ENCODE peak calls at places on chromosomes 11 and 22, in six cellular contexts. One of them, this sample, is unnamed.
A peak's percentile ranks its signal among the peaks of the same experiment; 100 is the strongest.

GRCh38 chr11:30586251-30587144 is at the start of gene MPPED2:
- DNase-seq in uterus: peak; percentile 27
- DNase-seq in body of pancreas: peak; percentile 36
- DNase-seq in endothelial cell of umbilical vein: no peak
- DNase-seq in prostate gland: peak; percentile 45
- DNase-seq in NB4: no peak
- DNase-seq in this sample: peak; percentile 90

GRCh38 chr11:47376183-47376542 is 2.2 kb downstream of the SPI1 start:
- DNase-seq in uterus: no peak
- DNase-seq in body of pancreas: no peak
- DNase-seq in endothelial cell of umbilical vein: no peak
- DNase-seq in prostate gland: no peak
- DNase-seq in NB4: no peak
- DNase-seq in this sample: no peak

GRCh38 chr11:126129681-126130671 is 67.3 kb upstream of the CDON start:
- DNase-seq in uterus: no peak
- DNase-seq in body of pancreas: no peak
- DNase-seq in endothelial cell of umbilical vein: no peak
- DNase-seq in prostate gland: no peak
- DNase-seq in NB4: peak; percentile 39
- DNase-seq in this sample: no peak

GRCh38 chr11:28350216-28350615 is 242.0 kb downstream of the METTL15 start:
- DNase-seq in uterus: no peak
- DNase-seq in body of pancreas: no peak
- DNase-seq in endothelial cell of umbilical vein: no peak
- DNase-seq in prostate gland: no peak
- DNase-seq in NB4: no peak
- DNase-seq in this sample: no peak

GRCh38 chr11:46529086-46529905 is 64.5 kb downstream of the AMBRA1 start:
- DNase-seq in uterus: peak; percentile 64
- DNase-seq in body of pancreas: peak; percentile 64
- DNase-seq in endothelial cell of umbilical vein: peak; percentile 63
- DNase-seq in prostate gland: peak; percentile 33
- DNase-seq in NB4: peak; percentile 74
- DNase-seq in this sample: peak; percentile 90

GRCh38 chr11:97289823-97290222 is 900.0 kb downstream of the JRKL start:
- DNase-seq in uterus: no peak
- DNase-seq in body of pancreas: no peak
- DNase-seq in endothelial cell of umbilical vein: no peak
- DNase-seq in prostate gland: no peak
- DNase-seq in NB4: no peak
- DNase-seq in this sample: no peak

GRCh38 chr11:77392842-77393241 is 81.1 kb downstream of the PAK1 start:
- DNase-seq in uterus: no peak
- DNase-seq in body of pancreas: no peak
- DNase-seq in endothelial cell of umbilical vein: no peak
- DNase-seq in prostate gland: no peak
- DNase-seq in NB4: no peak
- DNase-seq in this sample: no peak

GRCh38 chr11:118002541-118003019 is 16.4 kb downstream of the IL10RA start:
- DNase-seq in uterus: peak; percentile 69
- DNase-seq in body of pancreas: peak; percentile 68
- DNase-seq in endothelial cell of umbilical vein: no peak
- DNase-seq in prostate gland: no peak
- DNase-seq in NB4: peak; percentile 85
- DNase-seq in this sample: no peak

GRCh38 chr22:50304528-50305392 is 2.7 kb downstream of the PLXNB2 start:
- DNase-seq in uterus: no peak
- DNase-seq in body of pancreas: peak; percentile 59
- DNase-seq in endothelial cell of umbilical vein: no peak
- DNase-seq in prostate gland: no peak
- DNase-seq in NB4: peak; percentile 83
- DNase-seq in this sample: no peak

GRCh38 chr11:10604340-10604748 is 35.9 kb upstream of the LYVE1 start:
- DNase-seq in uterus: peak; percentile 57
- DNase-seq in body of pancreas: peak; percentile 59
- DNase-seq in endothelial cell of umbilical vein: peak; percentile 28
- DNase-seq in prostate gland: no peak
- DNase-seq in NB4: peak; percentile 82
- DNase-seq in this sample: no peak

GRCh38 chr11:68954970-68955958 is 25.5 kb downstream of the MRGPRD start:
- DNase-seq in uterus: peak; percentile 70
- DNase-seq in body of pancreas: peak; percentile 38
- DNase-seq in endothelial cell of umbilical vein: peak; percentile 48
- DNase-seq in prostate gland: peak; percentile 21
- DNase-seq in NB4: peak; percentile 89
- DNase-seq in this sample: no peak

GRCh38 chr11:45847908-45848316 is 637 bp downstream of the CRY2 start:
- DNase-seq in uterus: peak; percentile 48
- DNase-seq in body of pancreas: peak; percentile 67
- DNase-seq in endothelial cell of umbilical vein: peak; percentile 68
- DNase-seq in prostate gland: peak; percentile 46
- DNase-seq in NB4: peak; percentile 75
- DNase-seq in this sample: peak; percentile 53

GRCh38 chr11:103055174-103055890 is 36.6 kb downstream of the DCUN1D5 start:
- DNase-seq in uterus: no peak
- DNase-seq in body of pancreas: peak; percentile 17
- DNase-seq in endothelial cell of umbilical vein: peak; percentile 54
- DNase-seq in prostate gland: no peak
- DNase-seq in NB4: peak; percentile 46
- DNase-seq in this sample: no peak

GRCh38 chr22:32020117-32020516 is 22.9 kb upstream of the SLC5A1 start:
- DNase-seq in uterus: no peak
- DNase-seq in body of pancreas: no peak
- DNase-seq in endothelial cell of umbilical vein: peak; percentile 16
- DNase-seq in prostate gland: no peak
- DNase-seq in NB4: peak; percentile 67
- DNase-seq in this sample: no peak

GRCh38 chr22:17489101-17489500 is 74.2 kb upstream of the SLC25A18 start:
- DNase-seq in uterus: no peak
- DNase-seq in body of pancreas: no peak
- DNase-seq in endothelial cell of umbilical vein: no peak
- DNase-seq in prostate gland: no peak
- DNase-seq in NB4: peak; percentile 44
- DNase-seq in this sample: no peak

GRCh38 chr11:122816701-122817100 is 21.6 kb upstream of the CRTAM start:
- DNase-seq in uterus: no peak
- DNase-seq in body of pancreas: no peak
- DNase-seq in endothelial cell of umbilical vein: peak; percentile 72
- DNase-seq in prostate gland: no peak
- DNase-seq in NB4: no peak
- DNase-seq in this sample: no peak

GRCh38 chr11:77705195-77705876 is 67.7 kb upstream of the CLNS1A start:
- DNase-seq in uterus: no peak
- DNase-seq in body of pancreas: no peak
- DNase-seq in endothelial cell of umbilical vein: peak; percentile 5
- DNase-seq in prostate gland: no peak
- DNase-seq in NB4: peak; percentile 89
- DNase-seq in this sample: no peak

GRCh38 chr11:128776434-128777284 is 82.8 kb downstream of the FLI1 start:
- DNase-seq in uterus: no peak
- DNase-seq in body of pancreas: peak; percentile 52
- DNase-seq in endothelial cell of umbilical vein: no peak
- DNase-seq in prostate gland: no peak
- DNase-seq in NB4: peak; percentile 54
- DNase-seq in this sample: peak; percentile 80

GRCh38 chr11:48020092-48020755 is 39.9 kb downstream of the PTPRJ start:
- DNase-seq in uterus: no peak
- DNase-seq in body of pancreas: peak; percentile 48
- DNase-seq in endothelial cell of umbilical vein: peak; percentile 48
- DNase-seq in prostate gland: no peak
- DNase-seq in NB4: peak; percentile 98
- DNase-seq in this sample: no peak

GRCh38 chr11:35918716-35919115 is 25.1 kb upstream of the LDLRAD3 start:
- DNase-seq in uterus: no peak
- DNase-seq in body of pancreas: no peak
- DNase-seq in endothelial cell of umbilical vein: no peak
- DNase-seq in prostate gland: no peak
- DNase-seq in NB4: no peak
- DNase-seq in this sample: no peak

DNA sequence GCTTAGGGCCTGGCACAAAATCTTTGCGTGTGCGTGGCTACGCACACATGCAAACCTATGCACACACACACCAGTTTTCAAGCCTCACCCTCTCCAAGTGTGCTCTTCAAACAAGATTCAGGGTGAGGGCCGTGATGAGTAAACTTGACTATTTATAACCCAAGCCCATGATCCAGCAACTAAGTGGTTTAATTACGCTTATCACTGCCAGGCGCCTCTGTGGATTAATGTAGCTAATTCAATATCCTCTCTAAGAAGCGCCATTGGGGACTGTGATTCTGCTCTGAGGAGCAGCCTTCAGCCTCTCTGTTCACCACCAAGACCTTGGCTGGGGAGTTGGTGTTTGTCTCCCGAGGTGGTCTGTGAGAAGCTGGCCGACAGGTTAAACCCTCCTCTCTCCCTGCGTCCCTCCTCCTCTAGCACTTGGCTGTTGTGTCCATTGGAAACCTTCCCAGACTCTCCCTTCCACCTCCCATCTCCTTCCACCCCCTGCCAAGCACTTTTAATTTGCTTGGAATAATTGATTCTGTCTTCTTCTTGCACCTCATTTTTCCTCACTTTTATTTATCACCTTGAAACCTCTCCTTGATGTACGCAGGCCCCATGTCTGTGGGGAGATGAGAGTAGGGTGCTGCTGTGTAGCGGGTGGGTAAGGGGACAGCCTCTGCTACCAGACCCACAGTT is 236.4 kb downstream of the GRIK4 start:
- DNase-seq in uterus: no peak
- DNase-seq in body of pancreas: no peak
- DNase-seq in endothelial cell of umbilical vein: no peak
- DNase-seq in prostate gland: no peak
- DNase-seq in NB4: no peak
- DNase-seq in this sample: no peak
- H3K4me3 ChIP-seq in uterus: no peak overlapping the region
- H3K4me3 ChIP-seq in body of pancreas: no peak overlapping the region
- H3K4me3 ChIP-seq in endothelial cell of umbilical vein: no peak overlapping the region
- H3K4me3 ChIP-seq in prostate gland: no peak overlapping the region
- H3K4me3 ChIP-seq in NB4: no peak overlapping the region
- H3K4me3 ChIP-seq in this sample: no peak overlapping the region

DNA sequence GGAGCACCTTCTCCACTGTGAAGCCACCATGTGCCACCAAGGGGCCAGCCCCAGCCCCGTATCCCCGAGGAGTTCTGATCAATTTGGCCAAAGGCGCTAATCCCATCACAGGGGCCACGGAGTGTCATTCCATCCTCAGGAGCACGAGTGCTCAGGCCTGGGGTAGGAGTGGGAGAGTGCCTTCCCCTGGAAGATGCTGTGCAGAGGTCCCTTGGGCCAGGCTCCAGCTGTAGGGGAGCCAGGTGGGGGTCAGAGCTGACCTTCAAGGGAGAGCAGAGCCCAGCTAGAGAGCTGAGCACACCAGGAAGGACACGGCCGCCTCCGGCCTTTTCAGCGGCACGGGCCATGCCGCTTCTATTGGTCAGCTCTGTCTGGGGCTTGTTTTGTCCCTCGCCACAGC is 1459.9 kb downstream of the BRD1 start:
- DNase-seq in uterus: no peak
- DNase-seq in body of pancreas: no peak
- DNase-seq in endothelial cell of umbilical vein: no peak
- DNase-seq in prostate gland: no peak
- DNase-seq in NB4: no peak
- DNase-seq in this sample: no peak
- TF ChIP-seq POLR2A in uterus: no peak
- TF ChIP-seq POLR2A in body of pancreas: no peak
- TF ChIP-seq POLR2A in endothelial cell of umbilical vein: no peak
- TF ChIP-seq POLR2A in prostate gland: no peak
- TF ChIP-seq POLR2A in NB4: no peak
- TF ChIP-seq POLR2A in this sample: no peak

GRCh38 chr11:134119094-134119493 is 50.2 kb downstream of the JAM3 start:
- DNase-seq in uterus: no peak
- DNase-seq in body of pancreas: no peak
- DNase-seq in endothelial cell of umbilical vein: peak; percentile 34
- DNase-seq in prostate gland: no peak
- DNase-seq in NB4: no peak
- DNase-seq in this sample: no peak
- TF ChIP-seq CTCF in uterus: no peak
- TF ChIP-seq CTCF in body of pancreas: no peak
- TF ChIP-seq CTCF in endothelial cell of umbilical vein: no peak
- TF ChIP-seq CTCF in prostate gland: no peak
- TF ChIP-seq CTCF in NB4: no peak
- TF ChIP-seq CTCF in this sample: no peak

GRCh38 chr11:57231539-57232253 is 5.4 kb downstream of the APLNR start:
- DNase-seq in uterus: no peak
- DNase-seq in body of pancreas: no peak
- DNase-seq in endothelial cell of umbilical vein: no peak
- DNase-seq in prostate gland: no peak
- DNase-seq in NB4: no peak
- DNase-seq in this sample: no peak
- H3K4me3 ChIP-seq in uterus: no peak overlapping the region
- H3K4me3 ChIP-seq in body of pancreas: no peak overlapping the region
- H3K4me3 ChIP-seq in endothelial cell of umbilical vein: no peak overlapping the region
- H3K4me3 ChIP-seq in prostate gland: no peak overlapping the region
- H3K4me3 ChIP-seq in NB4: no peak overlapping the region
- H3K4me3 ChIP-seq in this sample: no peak overlapping the region

GRCh38 chr22:41381329-41382097 is at the start of gene TEF:
- DNase-seq in uterus: peak; percentile 99
- DNase-seq in body of pancreas: peak; percentile 100
- DNase-seq in endothelial cell of umbilical vein: peak; percentile 98
- DNase-seq in prostate gland: peak; percentile 99
- DNase-seq in NB4: peak; percentile 98
- DNase-seq in this sample: peak; percentile 99
- TF ChIP-seq POLR2A in uterus: peak; percentile 78
- TF ChIP-seq POLR2A in body of pancreas: peak; percentile 32
- TF ChIP-seq POLR2A in endothelial cell of umbilical vein: no peak
- TF ChIP-seq POLR2A in prostate gland: peak; percentile 73
- TF ChIP-seq POLR2A in NB4: no peak
- TF ChIP-seq POLR2A in this sample: peak; percentile 45

GRCh38 chr22:35930933-35931332 is 97.7 kb downstream of the RBFOX2 start:
- DNase-seq in uterus: peak; percentile 38
- DNase-seq in body of pancreas: peak; percentile 68
- DNase-seq in endothelial cell of umbilical vein: peak; percentile 77
- DNase-seq in prostate gland: no peak
- DNase-seq in NB4: peak; percentile 57
- DNase-seq in this sample: no peak
- TF ChIP-seq CTCF in uterus: peak; percentile 65
- TF ChIP-seq CTCF in body of pancreas: peak; percentile 93
- TF ChIP-seq CTCF in endothelial cell of umbilical vein: peak; percentile 60
- TF ChIP-seq CTCF in prostate gland: peak; percentile 75
- TF ChIP-seq CTCF in NB4: peak; percentile 40
- TF ChIP-seq CTCF in this sample: no peak

This sample was measured in lower leg skin.